ENCODE peak calls at places on chromosomes 12 and 14, in four cellular contexts. Q, S, K and U are unnamed samples.
A peak's percentile ranks its signal among the peaks of the same experiment; 100 is the strongest.

GRCh38 chr12:69688021-69688420 is 11.1 kb downstream of the BEST3 start:
- DNase-seq in Q (peak; percentile 40), S (no peak), K (peak; percentile 17), U (no peak)

GRCh38 chr12:28974166-28974565 is 174.9 kb upstream of the FAR2 start:
- DNase-seq in Q (no peak), S (no peak), K (no peak), U (no peak)

GRCh38 chr14:49946320-49947141 is 53.6 kb downstream of the ARF6 start:
- DNase-seq in Q (no peak), S (no peak), K (no peak), U (no peak)

GRCh38 chr14:21405097-21405496 is 21.3 kb upstream of the SUPT16H start:
- DNase-seq in Q (no peak), S (no peak), K (no peak), U (no peak)

GRCh38 chr12:80576641-80577418 is 130.6 kb upstream of the MYF6 start:
- DNase-seq in Q (no peak), S (no peak), K (no peak), U (no peak)

GRCh38 chr14:34604990-34605389 is 25.0 kb downstream of the SNX6 start:
- DNase-seq in Q (no peak), S (no peak), K (no peak), U (no peak)

GRCh38 chr12:21656931-21657335 is 709 bp downstream of the LDHB start:
- DNase-seq in Q (peak; percentile 53), S (peak; percentile 43), K (peak; percentile 31), U (no peak)

GRCh38 chr14:104383931-104384775 is 195.4 kb upstream of the C14orf180 start:
- DNase-seq in Q (no peak), S (peak; percentile 60), K (peak; percentile 56), U (no peak)

GRCh38 chr14:56490379-56490778 is 89.2 kb upstream of the TMEM260 start:
- DNase-seq in Q (peak; percentile 62), S (no peak), K (peak; percentile 71), U (no peak)

GRCh38 chr12:91766454-91766853 is 379.2 kb downstream of the BTG1 start:
- DNase-seq in Q (no peak), S (no peak), K (no peak), U (no peak)

GRCh38 chr14:50320279-50320678 is 8.2 kb downstream of the DMAC2L start:
- DNase-seq in Q (no peak), S (no peak), K (no peak), U (peak; percentile 70)

GRCh38 chr12:123973552-123974341 is 732 bp downstream of the ZNF664 start:
- DNase-seq in Q (peak; percentile 73), S (peak; percentile 87), K (peak; percentile 73), U (peak; percentile 67)
- TF ChIP-seq CTCF in Q (no peak), S (no peak), K (no peak), U (no peak)

DNA sequence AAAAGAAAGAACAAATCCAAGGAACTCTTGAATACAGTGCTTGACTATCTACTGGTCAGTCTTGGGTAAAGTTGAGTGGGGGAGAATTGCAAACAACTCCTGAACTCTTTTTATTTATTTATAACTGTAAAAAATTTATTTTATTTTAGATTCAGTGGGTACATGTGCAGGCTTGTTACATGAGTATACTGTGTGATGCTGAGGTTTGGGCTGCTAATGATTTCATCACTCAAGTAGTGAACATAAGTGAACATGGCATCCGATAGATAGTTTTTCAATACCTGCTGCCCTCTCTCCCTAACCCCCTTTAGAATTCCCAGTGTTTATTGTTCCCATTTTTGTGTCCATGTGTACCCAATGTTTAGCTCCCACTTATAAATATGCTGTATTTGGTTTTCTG is 3.2 kb upstream of the GSG1 start:
- DNase-seq in Q (no peak), S (no peak), K (no peak), U (no peak)
- H3K27me3 ChIP-seq in Q (no peaks in the 10 kb centered on the region), S (no peaks in the 10 kb centered on the region), K (no peaks in the 10 kb centered on the region), U (no peaks in the 10 kb centered on the region)

DNA sequence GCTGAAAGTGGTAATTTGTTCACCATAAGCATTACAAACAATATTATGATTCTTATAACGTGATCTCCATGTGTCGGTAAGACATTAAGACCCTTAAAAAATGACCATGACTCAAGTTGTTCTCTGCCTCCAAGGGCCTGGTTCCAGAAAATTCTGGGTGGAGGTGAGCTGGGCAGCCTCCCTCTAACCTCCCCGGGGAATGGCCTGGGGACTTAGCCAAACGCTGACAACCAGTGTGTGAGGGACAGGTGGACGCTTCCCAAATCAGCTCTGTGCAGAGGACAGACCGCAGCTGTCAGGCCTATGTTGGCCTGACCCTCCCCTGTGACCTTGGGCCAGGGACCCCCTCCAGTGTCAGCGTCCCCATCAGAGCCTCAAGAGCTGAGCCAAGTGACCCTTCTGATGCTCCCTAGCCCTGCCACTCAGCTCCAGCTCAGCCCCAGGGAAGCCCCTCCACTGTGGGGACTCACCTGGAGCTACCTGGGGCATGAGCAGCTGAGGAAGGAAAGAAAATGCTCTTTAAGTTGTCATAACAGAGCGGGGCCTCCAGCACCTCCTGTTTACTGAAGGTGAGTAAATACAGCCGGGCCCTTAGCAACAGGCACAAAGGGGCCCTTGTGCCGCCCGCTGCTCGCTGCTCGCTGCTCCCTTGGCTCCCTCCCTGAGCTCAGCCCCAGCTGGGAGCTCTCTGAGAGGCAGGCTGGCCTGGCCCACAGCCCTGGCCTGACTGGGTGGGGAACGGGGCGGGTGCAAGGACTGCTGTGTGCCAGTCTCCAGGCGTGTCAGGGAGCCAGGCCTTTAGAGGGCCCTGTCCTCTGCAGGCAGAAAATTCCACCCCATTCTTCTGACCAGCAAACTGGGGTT is 116.6 kb downstream of the CALM1 start:
- DNase-seq in Q (no peak), S (peak; percentile 90), K (peak; percentile 71), U (peak; percentile 19)
- TF ChIP-seq CTCF in Q (no peak), S (no peak), K (no peak), U (no peak)

DNA sequence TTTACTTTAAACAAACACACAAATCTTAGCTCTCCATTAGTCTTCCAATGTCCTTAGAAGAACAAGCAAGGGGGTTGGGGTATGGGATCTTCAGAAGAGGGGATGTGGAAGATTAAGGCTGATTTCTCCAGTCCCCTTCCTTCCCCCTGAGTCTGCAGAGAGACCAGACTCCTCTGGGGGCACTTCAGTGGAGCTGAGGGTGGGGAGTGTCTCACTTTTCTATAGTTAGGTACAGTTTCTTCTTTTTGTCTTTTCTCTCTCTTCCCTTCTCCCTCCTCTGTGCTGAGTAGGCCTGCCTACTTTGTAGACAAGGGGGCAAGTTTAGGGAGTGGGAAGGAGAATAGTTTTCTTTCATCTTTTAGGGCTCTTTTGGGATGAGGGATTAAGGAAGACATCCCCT is 2.5 kb downstream of the HOXC4 start:
- DNase-seq in Q (no peak), S (no peak), K (no peak), U (no peak)
- H3K27me3 ChIP-seq in Q (peaks cover 100% of the 10 kb centered on the region), S (peaks cover 57% of the 10 kb centered on the region), K (peaks cover 100% of the 10 kb centered on the region), U (no peaks in the 10 kb centered on the region)

DNA sequence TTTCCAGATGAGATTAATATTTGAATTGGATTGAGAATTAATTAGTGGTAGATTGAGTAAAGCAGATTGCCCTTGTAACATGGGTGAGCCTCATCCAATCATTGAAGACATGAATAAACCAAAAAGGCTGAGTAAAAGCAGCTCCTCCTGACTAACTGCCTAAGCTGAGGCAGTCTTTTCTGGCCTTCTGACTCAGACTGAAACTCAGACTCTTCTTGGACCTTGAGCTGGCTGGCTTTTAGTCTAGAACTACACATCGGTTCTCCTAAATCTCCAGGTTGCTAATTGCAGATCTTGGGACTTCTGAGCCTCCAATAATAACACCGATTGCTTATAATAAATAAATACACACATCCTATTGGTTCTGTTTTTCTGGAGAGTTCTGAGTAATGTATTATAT is 24.0 kb downstream of the FKBP11 start:
- DNase-seq in Q (no peak), S (no peak), K (no peak), U (no peak)
- TF ChIP-seq CTCF in Q (no peak), S (no peak), K (no peak), U (no peak)

GRCh38 chr12:54529581-54529980 is 19.8 kb upstream of the PDE1B start:
- DNase-seq in Q (no peak), S (no peak), K (peak; percentile 12), U (no peak)
- H3K27me3 ChIP-seq in Q (no peaks in the 10 kb centered on the region), S (no peaks in the 10 kb centered on the region), K (peaks cover 57% of the 10 kb centered on the region), U (no peaks in the 10 kb centered on the region)

GRCh38 chr12:7078163-7078562 is 14.1 kb downstream of the C1R start:
- DNase-seq in Q (no peak), S (no peak), K (no peak), U (no peak)
- TF ChIP-seq CTCF in Q (no peak), S (no peak), K (no peak), U (no peak)

GRCh38 chr14:36215217-36215598 is 38.7 kb upstream of the PTCSC3 start:
- DNase-seq in Q (no peak), S (no peak), K (peak; percentile 45), U (no peak)

GRCh38 chr14:36212987-36213386 is 36.5 kb upstream of the PTCSC3 start:
- DNase-seq in Q (no peak), S (no peak), K (no peak), U (no peak)

GRCh38 chr14:36214476-36215216 is 38.1 kb upstream of the PTCSC3 start:
- DNase-seq in Q (no peak), S (no peak), K (peak; percentile 49), U (no peak)

GRCh38 chr14:36217732-36218131 is 41.2 kb upstream of the PTCSC3 start:
- DNase-seq in Q (no peak), S (no peak), K (no peak), U (no peak)

DNA sequence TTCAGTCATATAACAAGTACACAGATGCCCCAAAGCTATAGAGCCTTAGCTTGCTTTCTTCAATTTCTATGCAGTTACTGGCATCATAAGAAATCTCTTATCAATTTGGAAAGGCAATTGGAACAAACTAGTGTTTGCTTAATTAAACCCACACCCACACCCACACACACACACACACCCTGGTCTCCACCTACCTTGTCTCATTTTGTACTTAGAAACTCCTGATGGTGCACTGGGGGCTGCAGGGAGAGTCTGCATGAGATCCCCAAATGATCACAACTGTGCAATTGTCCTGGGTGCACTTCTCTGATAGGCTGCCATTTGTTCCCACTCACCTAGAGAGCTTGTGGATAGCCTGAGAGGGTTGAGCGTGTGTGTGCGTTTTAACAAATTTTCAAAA is 40.5 kb upstream of the PTCSC3 start:
- DNase-seq in Q (no peak), S (no peak), K (no peak), U (no peak)
- H3K27me3 ChIP-seq in Q (peaks cover 28% of the 10 kb centered on the region), S (no peaks in the 10 kb centered on the region), K (no peaks in the 10 kb centered on the region), U (no peaks in the 10 kb centered on the region)